ENCODE peak calls at places on chromosomes 2 and 18, in ten cellular contexts. F is SK-N-SH, B is sigmoid colon, Y is K562, E is suprapubic skin, T is A549, U is tibial nerve, G is stomach, P is H1, N is transverse colon. M is an unnamed sample.

GRCh38 chr18:55248497-55248896 is 289.2 kb upstream of the CCDC68 start:
- DNase-seq in F (no peak), E (no peak), Y (no peak), B (no peak), U (no peak), P (no peak), N (no peak), G (no peak), T (no peak), M (no peak)

GRCh38 chr2:2763351-2763997 is 432.4 kb upstream of the MYT1L start:
- DNase-seq in E (no peak), U (no peak), T (no peak), N (no peak), Y (no peak), P (no peak), G (no peak), B (no peak), F (peak; percentile 47), M (no peak)

GRCh38 chr2:171044416-171044815 is 115.4 kb downstream of the GORASP2 start:
- DNase-seq in U (no peak), T (no peak), E (no peak), N (no peak), Y (no peak), F (no peak), G (no peak), P (no peak), B (no peak), M (no peak)

GRCh38 chr2:223008162-223008561 is 43.8 kb upstream of the KCNE4 start:
- DNase-seq in F (no peak), Y (no peak), G (no peak), T (no peak), U (no peak), B (no peak), E (no peak), N (no peak), P (no peak), M (no peak)

GRCh38 chr2:188122983-188123382 is 168.7 kb upstream of the GULP1 start:
- DNase-seq in N (no peak), B (no peak), T (no peak), E (no peak), F (no peak), G (no peak), U (no peak), Y (no peak), P (no peak), M (no peak)

GRCh38 chr2:175633227-175633626 is 368.8 kb downstream of the LNPK start:
- DNase-seq in E (no peak), N (peak; percentile 20), Y (no peak), F (no peak), G (no peak), P (no peak), T (no peak), B (no peak), U (no peak), M (no peak)

GRCh38 chr18:55830490-55830889 is 242.5 kb upstream of the TCF4 start:
- DNase-seq in G (no peak), Y (no peak), B (no peak), U (no peak), N (no peak), P (no peak), T (no peak), E (no peak), F (no peak), M (no peak)

GRCh38 chr18:9055626-9056025 is 46.9 kb upstream of the NDUFV2 start:
- DNase-seq in G (no peak), Y (no peak), T (no peak), U (no peak), E (no peak), N (no peak), B (no peak), P (no peak), F (no peak), M (no peak)

GRCh38 chr18:76986391-76986790 is 146.2 kb downstream of the MBP start:
- DNase-seq in B (no peak), G (no peak), T (no peak), Y (no peak), N (no peak), U (no peak), P (no peak), E (no peak), F (no peak), M (no peak)

GRCh38 chr2:51628953-51629352 is 597.0 kb upstream of the NRXN1 start:
- DNase-seq in T (no peak), Y (no peak), G (no peak), U (no peak), N (no peak), B (no peak), E (no peak), P (no peak), F (no peak), M (no peak)

GRCh38 chr2:149038442-149039212 is at the start of gene LYPD6B:
- DNase-seq in B (no peak), N (peak; percentile 75), T (no peak), P (peak; percentile 82), E (no peak), G (peak; percentile 87), U (no peak), F (peak; percentile 87), Y (peak; percentile 40), M (no peak)

GRCh38 chr2:227154976-227155375 is 9.0 kb downstream of the COL4A4 start:
- DNase-seq in N (no peak), U (no peak), P (no peak), E (no peak), B (no peak), T (peak; percentile 44), F (no peak), G (no peak), Y (no peak), M (no peak)

GRCh38 chr2:119408221-119408619 is 23.4 kb upstream of the TMEM37 start:
- DNase-seq in N (peak; percentile 51), F (no peak), B (no peak), P (no peak), U (no peak), Y (no peak), G (peak; percentile 52), E (peak; percentile 77), T (no peak), M (no peak)

GRCh38 chr2:119405151-119405550 is 26.5 kb upstream of the TMEM37 start:
- DNase-seq in Y (no peak), N (no peak), B (no peak), F (no peak), P (no peak), G (no peak), T (no peak), U (no peak), E (no peak), M (no peak)

GRCh38 chr2:119414894-119415293 is 16.8 kb upstream of the TMEM37 start:
- DNase-seq in N (no peak), B (no peak), Y (no peak), U (no peak), E (no peak), F (no peak), G (no peak), T (no peak), P (no peak), M (no peak)

GRCh38 chr2:119407430-119408220 is 24.0 kb upstream of the TMEM37 start:
- DNase-seq in Y (peak; percentile 78), F (peak; percentile 79), T (peak; percentile 70), G (peak; percentile 58), U (peak; percentile 78), B (no peak), P (peak; percentile 69), E (no peak), N (peak; percentile 56), M (peak; percentile 52)

GRCh38 chr2:119409506-119409905 is 22.1 kb upstream of the TMEM37 start:
- DNase-seq in G (no peak), P (no peak), E (no peak), Y (no peak), T (no peak), F (no peak), U (no peak), N (no peak), B (no peak), M (no peak)
- TF ChIP-seq EP300 in G (no peak), P (no peak), E (no peak), Y (no peak), T (no peak), F (no peak), U (no peak), N (no peak), B (no peak), M (no peak)

DNA sequence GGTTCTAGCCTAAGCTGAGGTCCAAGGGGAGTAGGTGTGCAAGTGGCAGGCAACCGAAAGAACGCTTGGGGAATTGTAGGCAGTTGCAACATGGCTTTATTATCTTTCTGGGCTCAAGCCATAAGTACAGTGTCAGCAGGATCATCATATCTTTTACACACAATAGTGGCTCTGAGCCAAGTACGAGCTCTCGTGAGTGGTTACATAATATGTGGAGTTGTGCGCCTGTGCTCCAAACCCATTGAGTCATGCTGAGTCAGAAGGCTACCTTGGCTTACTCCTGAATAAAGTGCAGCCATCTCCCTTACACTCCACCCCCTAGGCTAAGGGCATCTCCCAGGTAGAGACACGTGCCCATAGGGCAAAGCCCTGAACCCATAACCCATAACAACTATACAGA is 233.9 kb downstream of the SATB2 start:
- DNase-seq in N (no peak), P (no peak), E (no peak), F (no peak), U (no peak), B (no peak), G (no peak), Y (no peak), T (peak; percentile 35), M (no peak)
- TF ChIP-seq EP300 in N (no peak), P (no peak), E (no peak), F (no peak), U (no peak), B (no peak), G (no peak), Y (no peak), T (no peak), M (no peak)

DNA sequence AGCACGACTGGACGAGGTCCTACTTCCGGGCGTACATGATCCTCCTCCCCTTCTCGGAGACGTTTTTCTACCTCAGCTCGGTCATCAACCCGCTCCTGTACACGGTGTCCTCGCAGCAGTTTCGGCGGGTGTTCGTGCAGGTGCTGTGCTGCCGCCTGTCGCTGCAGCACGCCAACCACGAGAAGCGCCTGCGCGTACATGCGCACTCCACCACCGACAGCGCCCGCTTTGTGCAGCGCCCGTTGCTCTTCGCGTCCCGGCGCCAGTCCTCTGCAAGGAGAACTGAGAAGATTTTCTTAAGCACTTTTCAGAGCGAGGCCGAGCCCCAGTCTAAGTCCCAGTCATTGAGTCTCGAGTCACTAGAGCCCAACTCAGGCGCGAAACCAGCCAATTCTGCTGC is 24.8 kb downstream of the LYPD1 start:
- DNase-seq in F (no peak), T (no peak), B (no peak), E (no peak), N (no peak), G (no peak), Y (no peak), U (no peak), P (no peak), M (no peak)
- TF ChIP-seq EP300 in F (no peak), T (no peak), B (no peak), E (no peak), N (no peak), G (no peak), Y (no peak), U (no peak), P (no peak), M (no peak)

DNA sequence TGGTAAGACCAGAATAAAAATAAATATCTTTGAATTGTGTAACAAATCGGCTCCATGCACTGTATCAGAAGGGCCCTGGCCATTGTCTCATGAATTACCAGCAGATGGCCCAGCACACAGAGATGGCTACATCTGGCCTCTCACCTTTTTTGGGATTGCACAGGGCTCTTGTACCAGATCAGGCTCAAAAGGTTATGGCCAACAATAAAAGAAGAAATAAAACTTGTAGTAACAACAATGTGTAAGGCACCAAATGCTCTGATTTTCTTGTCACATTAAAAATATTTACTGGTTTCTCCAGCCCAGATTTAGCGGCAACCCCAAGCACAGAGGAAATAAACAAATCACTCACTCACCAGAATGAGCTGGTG is 59.1 kb upstream of the CREB1 start:
- DNase-seq in E (no peak), T (no peak), B (no peak), P (no peak), F (no peak), G (no peak), Y (no peak), U (no peak), N (no peak), M (no peak)
- TF ChIP-seq EP300 in E (no peak), T (no peak), B (no peak), P (no peak), F (no peak), G (no peak), Y (no peak), U (no peak), N (no peak), M (no peak)